ENCODE peak calls at places on chromosome 5, in seven cellular contexts. H, B, K, S, T, N and Z are unnamed samples.

GRCh38 chr5:93403529-93403928 is 177.5 kb downstream of the NR2F1-AS1 start:
- DNase-seq in H (no peak), B (no peak), K (no peak), S (no peak), T (no peak), N (no peak), Z (no peak)

GRCh38 chr5:157271740-157272271 is 5.9 kb downstream of the CYFIP2 start:
- DNase-seq in H (peak), B (peak), K (no peak), S (no peak), T (no peak), N (no peak), Z (peak)

GRCh38 chr5:113451797-113452196 is 17.0 kb upstream of the TSSK1B start:
- DNase-seq in H (no peak), B (no peak), K (no peak), S (no peak), T (no peak), N (no peak), Z (no peak)

GRCh38 chr5:149922950-149923349 is 21.6 kb downstream of the PDE6A start:
- DNase-seq in H (no peak), B (no peak), K (no peak), S (no peak), T (no peak), N (no peak), Z (no peak)

GRCh38 chr5:170332058-170332457 is 34.5 kb upstream of the LCP2 start:
- DNase-seq in H (no peak), B (no peak), K (no peak), S (no peak), T (no peak), N (no peak), Z (no peak)

GRCh38 chr5:153863941-153864340 is 174.8 kb downstream of the FAM114A2 start:
- DNase-seq in H (no peak), B (no peak), K (no peak), S (no peak), T (no peak), N (no peak), Z (no peak)

GRCh38 chr5:122909470-122910100 is 64.2 kb downstream of the SNX24 start:
- DNase-seq in H (no peak), B (no peak), K (no peak), S (no peak), T (no peak), N (no peak), Z (no peak)

GRCh38 chr5:133612021-133612860 is at the start of gene FSTL4:
- DNase-seq in H (peak), B (no peak), K (no peak), S (no peak), T (no peak), N (peak), Z (no peak)

GRCh38 chr5:122050959-122051358 is 27.1 kb downstream of the LOX start:
- DNase-seq in H (no peak), B (no peak), K (no peak), S (no peak), T (no peak), N (no peak), Z (no peak)

GRCh38 chr5:97131139-97131710 is 11.2 kb downstream of the LIX1 start:
- DNase-seq in H (no peak), B (no peak), K (no peak), S (no peak), T (no peak), N (no peak), Z (no peak)

GRCh38 chr5:52808316-52808901 is 20.7 kb downstream of the ITGA1 start:
- DNase-seq in H (no peak), B (no peak), K (no peak), S (no peak), T (no peak), N (no peak), Z (no peak)

GRCh38 chr5:149466457-149466972 is 84.7 kb downstream of the CSNK1A1 start:
- DNase-seq in H (no peak), B (no peak), K (no peak), S (no peak), T (no peak), N (peak), Z (no peak)

GRCh38 chr5:150000990-150001659 is 586 bp downstream of the HMGXB3 start:
- DNase-seq in H (peak), B (peak), K (peak), S (no peak), T (peak), N (peak), Z (no peak)

GRCh38 chr5:16616536-16617271 is at the start of gene RETREG1:
- DNase-seq in H (peak), B (peak), K (peak), S (no peak), T (peak), N (peak), Z (no peak)

GRCh38 chr5:77663081-77663863 is 24.8 kb upstream of the OTP start:
- DNase-seq in H (no peak), B (no peak), K (no peak), S (no peak), T (peak), N (no peak), Z (no peak)

DNA sequence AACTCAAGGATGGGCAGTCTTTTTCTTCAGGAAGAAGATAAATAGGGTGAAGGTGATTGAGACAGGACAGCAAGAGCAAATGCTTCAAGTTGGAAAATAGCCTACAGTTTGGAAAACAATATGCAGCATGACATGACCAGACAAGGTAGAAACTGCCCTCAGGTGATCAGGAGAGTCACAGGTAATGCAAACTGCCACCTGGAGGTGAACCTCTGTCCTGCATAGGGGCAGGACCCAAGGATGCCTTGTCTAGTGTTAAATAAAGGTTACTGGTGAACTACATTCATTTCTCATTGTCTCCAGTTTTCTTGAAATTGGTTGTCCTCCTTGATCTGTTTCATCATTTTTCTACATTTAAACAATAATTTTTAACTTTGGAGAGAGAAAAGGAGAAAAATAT is 232.1 kb downstream of the SEMA5A start:
- DNase-seq in H (no peak), B (no peak), K (no peak), S (no peak), T (no peak), N (no peak), Z (no peak)
- TF ChIP-seq CTCF in H (no peak), B (peak), K (no peak), S (no peak), T (no peak), N (no peak), Z (peak)

GRCh38 chr5:120251898-120252297 is 212.2 kb upstream of the PRR16 start:
- DNase-seq in H (no peak), B (no peak), K (no peak), S (no peak), T (no peak), N (no peak), Z (no peak)

GRCh38 chr5:120255214-120255613 is 208.9 kb upstream of the PRR16 start:
- DNase-seq in H (no peak), B (no peak), K (no peak), S (no peak), T (no peak), N (no peak), Z (no peak)

GRCh38 chr5:120256376-120256775 is 207.7 kb upstream of the PRR16 start:
- DNase-seq in H (no peak), B (no peak), K (no peak), S (no peak), T (no peak), N (no peak), Z (no peak)

GRCh38 chr5:120252839-120253238 is 211.3 kb upstream of the PRR16 start:
- DNase-seq in H (no peak), B (no peak), K (no peak), S (peak), T (no peak), N (no peak), Z (no peak)

DNA sequence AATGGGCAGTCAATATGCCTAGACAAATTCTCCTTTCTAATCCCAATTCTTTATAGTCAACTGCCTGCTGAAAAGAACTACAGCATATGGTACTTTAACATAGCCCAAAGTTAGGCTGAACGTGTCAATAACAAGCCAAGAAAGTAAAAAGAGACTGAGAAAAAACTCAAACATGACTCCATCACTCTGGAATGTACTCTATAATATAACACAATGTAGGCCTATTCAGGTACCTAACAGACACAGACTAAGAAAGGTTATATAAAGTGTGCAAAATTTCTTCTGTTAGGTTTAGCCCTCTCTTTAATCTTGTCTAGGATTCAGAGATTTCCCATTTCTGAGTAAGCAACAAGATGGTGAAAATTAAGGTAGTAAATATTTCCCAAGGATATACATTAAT is 209.7 kb upstream of the PRR16 start:
- DNase-seq in H (no peak), B (no peak), K (no peak), S (no peak), T (no peak), N (no peak), Z (no peak)
- H3K4me3 ChIP-seq in H (no peak), B (no peak), K (no peak), S (no peak), T (no peak), N (no peak), Z (no peak)

GRCh38 chr5:137072376-137073174 is 426.6 kb downstream of the SPOCK1 start:
- DNase-seq in H (no peak), B (peak), K (no peak), S (no peak), T (no peak), N (no peak), Z (no peak)

GRCh38 chr5:137073192-137073591 is 425.9 kb downstream of the SPOCK1 start:
- DNase-seq in H (no peak), B (no peak), K (no peak), S (no peak), T (no peak), N (no peak), Z (no peak)

GRCh38 chr5:137078171-137078665 is 420.9 kb downstream of the SPOCK1 start:
- DNase-seq in H (no peak), B (no peak), K (no peak), S (no peak), T (no peak), N (peak), Z (no peak)

GRCh38 chr5:137071941-137072340 is 427.2 kb downstream of the SPOCK1 start:
- DNase-seq in H (no peak), B (peak), K (no peak), S (no peak), T (no peak), N (no peak), Z (no peak)

GRCh38 chr5:137075163-137075970 is 423.8 kb downstream of the SPOCK1 start:
- DNase-seq in H (peak), B (peak), K (peak), S (no peak), T (peak), N (peak), Z (peak)
- TF ChIP-seq CTCF in H (peak), B (peak), K (no peak), S (peak), T (peak), N (peak), Z (peak)

GRCh38 chr5:117454716-117455212 is 880.1 kb upstream of the SEMA6A start:
- DNase-seq in H (peak), B (peak), K (peak), S (no peak), T (peak), N (peak), Z (peak)

GRCh38 chr5:117461403-117461802 is 886.8 kb upstream of the SEMA6A start:
- DNase-seq in H (no peak), B (no peak), K (no peak), S (no peak), T (no peak), N (no peak), Z (no peak)

DNA sequence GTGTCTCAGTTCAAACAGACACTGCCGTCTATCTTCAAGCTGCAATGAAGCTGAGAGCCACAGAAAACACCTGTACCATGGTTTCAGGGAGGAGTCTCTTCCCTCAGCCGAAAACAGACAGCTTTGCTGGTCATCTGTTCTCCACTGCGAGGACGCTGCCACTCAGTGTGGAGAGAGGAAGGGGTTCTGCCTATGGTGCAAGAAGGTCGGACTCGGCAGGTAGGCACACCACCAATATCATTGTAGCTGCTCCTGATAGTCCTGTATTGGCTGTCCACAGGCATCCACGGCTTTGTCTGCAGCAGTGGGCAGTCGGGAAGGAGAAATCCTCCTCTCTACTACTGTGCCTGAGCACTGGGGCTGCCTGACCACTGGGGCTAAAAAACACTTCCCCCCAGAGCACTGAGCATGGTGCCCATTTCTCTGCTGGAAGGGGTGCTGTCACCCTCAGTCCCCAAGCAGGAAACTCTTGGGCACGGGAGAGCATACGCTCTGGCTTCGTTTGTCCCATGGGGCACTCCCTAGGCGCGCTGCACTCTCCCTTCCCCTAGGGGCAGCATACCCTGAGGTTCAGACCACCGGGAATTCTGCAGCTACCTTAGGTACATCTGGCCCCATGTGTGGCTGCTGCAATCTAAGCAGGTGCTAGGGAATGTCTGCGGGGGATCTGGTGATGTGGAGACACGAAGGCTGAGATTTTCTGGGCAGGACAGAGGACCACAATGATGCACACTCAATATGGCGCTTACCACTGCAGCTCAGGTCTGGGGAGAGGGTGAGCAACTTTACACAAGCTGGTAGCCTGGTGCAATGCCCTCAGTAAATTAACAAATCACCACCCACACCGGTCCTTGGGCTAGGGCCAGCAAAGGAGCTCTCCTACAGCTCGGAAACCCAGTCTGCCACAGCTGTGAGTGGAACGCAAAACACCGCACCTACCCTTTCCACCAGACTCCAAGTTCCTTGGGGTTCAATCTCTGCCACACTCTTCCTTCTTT is 880.9 kb upstream of the SEMA6A start:
- DNase-seq in H (peak), B (peak), K (no peak), S (no peak), T (no peak), N (no peak), Z (no peak)
- H3K4me3 ChIP-seq in H (peak), B (peak), K (no peak), S (no peak), T (peak), N (no peak), Z (no peak)

GRCh38 chr5:159975462-159976019 is 33.4 kb upstream of the TTC1 start:
- DNase-seq in H (no peak), B (no peak), K (no peak), S (peak), T (peak), N (peak), Z (no peak)
- TF ChIP-seq CTCF in H (no peak), B (no peak), K (no peak), S (peak), T (no peak), N (no peak), Z (no peak)

GRCh38 chr5:172592881-172593280 is 48.2 kb upstream of the NEURL1B start:
- DNase-seq in H (no peak), B (no peak), K (no peak), S (no peak), T (no peak), N (no peak), Z (no peak)

GRCh38 chr5:172593721-172594120 is 47.3 kb upstream of the NEURL1B start:
- DNase-seq in H (no peak), B (no peak), K (no peak), S (no peak), T (no peak), N (no peak), Z (no peak)

GRCh38 chr5:172594867-172595466 is 46.1 kb upstream of the NEURL1B start:
- DNase-seq in H (no peak), B (no peak), K (no peak), S (no peak), T (no peak), N (no peak), Z (no peak)

GRCh38 chr5:172594431-172594830 is 46.6 kb upstream of the NEURL1B start:
- DNase-seq in H (no peak), B (no peak), K (no peak), S (no peak), T (no peak), N (no peak), Z (no peak)

DNA sequence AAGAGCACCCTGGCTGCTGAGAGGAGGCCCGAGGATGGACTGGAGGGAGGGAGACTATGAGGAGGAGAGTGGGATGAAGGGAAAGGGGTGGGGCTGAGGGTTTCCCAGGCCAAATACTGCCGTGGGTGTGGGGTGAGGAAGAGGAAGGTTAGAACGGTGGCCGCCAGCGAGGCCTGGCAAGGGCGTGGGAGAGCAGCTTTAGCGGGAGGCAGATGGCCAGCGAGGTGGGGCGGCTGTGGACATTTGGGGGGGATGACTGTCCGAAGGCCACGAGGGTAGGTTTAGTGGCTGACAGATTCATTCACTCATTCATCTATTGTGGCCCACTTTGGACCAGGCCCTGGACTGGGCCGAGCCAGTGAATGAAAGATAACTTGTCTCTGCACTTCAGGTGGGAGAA is 47.8 kb upstream of the NEURL1B start:
- DNase-seq in H (no peak), B (no peak), K (no peak), S (no peak), T (no peak), N (no peak), Z (no peak)
- H3K4me3 ChIP-seq in H (no peak), B (no peak), K (no peak), S (no peak), T (no peak), N (no peak), Z (no peak)

GRCh38 chr5:84255318-84255717 is 129.4 kb downstream of the EDIL3 start:
- DNase-seq in H (no peak), B (peak), K (no peak), S (no peak), T (no peak), N (no peak), Z (no peak)
- TF ChIP-seq CTCF in H (no peak), B (peak), K (no peak), S (peak), T (no peak), N (peak), Z (peak)

GRCh38 chr5:6721442-6721841 is 8.2 kb downstream of the TENT4A start:
- DNase-seq in H (no peak), B (no peak), K (no peak), S (no peak), T (no peak), N (no peak), Z (no peak)
- H3K4me3 ChIP-seq in H (no peak), B (peak), K (no peak), S (no peak), T (peak), N (no peak), Z (peak)

DNA sequence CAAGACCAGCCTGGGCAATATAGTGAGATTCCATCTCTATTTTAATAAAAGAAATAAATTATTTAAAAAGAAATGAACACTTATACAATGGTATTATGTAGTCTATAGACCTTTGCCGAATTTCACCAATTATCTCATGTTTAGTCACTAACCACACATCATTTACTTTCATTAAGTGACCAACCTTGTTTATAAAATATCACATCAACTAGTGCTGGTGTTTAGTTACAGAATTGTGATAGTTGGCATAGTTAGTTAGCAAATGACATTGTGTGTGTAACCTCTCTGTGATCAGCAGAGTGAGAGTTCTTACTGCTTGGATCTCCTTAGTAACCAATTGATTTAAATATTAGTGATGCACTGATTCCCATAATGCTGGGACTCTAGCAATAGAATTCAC is 71.8 kb downstream of the PRR16 start:
- DNase-seq in H (no peak), B (no peak), K (no peak), S (no peak), T (no peak), N (no peak), Z (no peak)
- TF ChIP-seq CTCF in H (no peak), B (no peak), K (no peak), S (no peak), T (no peak), N (no peak), Z (no peak)